ENCODE peak calls at places on chromosomes 7 and 10, in seven cellular contexts. One of them, this sample, is unnamed.

GRCh38 chr10:104076743-104077160 is 8.9 kb downstream of the COL17A1 start:
- DNase-seq in stromal cell of bone marrow: no peak
- DNase-seq in AG08396: no peak
- DNase-seq in nephron progenitor cell: no peak
- DNase-seq in ovary: no peak
- DNase-seq in SHP77: no peak
- DNase-seq in spleen: no peak
- DNase-seq in this sample: peak

GRCh38 chr10:52216852-52217251 is 97.2 kb upstream of the DKK1 start:
- DNase-seq in nephron progenitor cell: peak
- DNase-seq in stromal cell of bone marrow: peak
- DNase-seq in SHP77: peak
- DNase-seq in ovary: no peak
- DNase-seq in AG08396: no peak
- DNase-seq in spleen: no peak
- DNase-seq in this sample: no peak

GRCh38 chr10:117536359-117536861 is 6.1 kb upstream of the EMX2 start:
- DNase-seq in SHP77: no peak
- DNase-seq in ovary: no peak
- DNase-seq in AG08396: no peak
- DNase-seq in stromal cell of bone marrow: no peak
- DNase-seq in nephron progenitor cell: no peak
- DNase-seq in spleen: no peak
- DNase-seq in this sample: no peak

GRCh38 chr7:82729172-82730030 is 285.8 kb upstream of the CACNA2D1 start:
- DNase-seq in AG08396: peak
- DNase-seq in ovary: no peak
- DNase-seq in nephron progenitor cell: peak
- DNase-seq in SHP77: peak
- DNase-seq in spleen: no peak
- DNase-seq in stromal cell of bone marrow: no peak
- DNase-seq in this sample: peak

GRCh38 chr10:14583252-14583651 is 191.4 kb downstream of the FAM107B start:
- DNase-seq in nephron progenitor cell: no peak
- DNase-seq in ovary: no peak
- DNase-seq in SHP77: no peak
- DNase-seq in AG08396: no peak
- DNase-seq in spleen: peak
- DNase-seq in stromal cell of bone marrow: no peak
- DNase-seq in this sample: no peak

GRCh38 chr7:147584771-147585193 is 1005.8 kb upstream of the C7orf33 start:
- DNase-seq in spleen: no peak
- DNase-seq in nephron progenitor cell: no peak
- DNase-seq in AG08396: no peak
- DNase-seq in stromal cell of bone marrow: no peak
- DNase-seq in ovary: no peak
- DNase-seq in SHP77: no peak
- DNase-seq in this sample: no peak

GRCh38 chr10:127467793-127468192 is 81.3 kb upstream of the NPS start:
- DNase-seq in SHP77: no peak
- DNase-seq in stromal cell of bone marrow: no peak
- DNase-seq in nephron progenitor cell: no peak
- DNase-seq in spleen: no peak
- DNase-seq in ovary: no peak
- DNase-seq in AG08396: no peak
- DNase-seq in this sample: no peak

GRCh38 chr10:115046686-115047244 is 46.4 kb upstream of the ATRNL1 start:
- DNase-seq in spleen: no peak
- DNase-seq in stromal cell of bone marrow: no peak
- DNase-seq in SHP77: no peak
- DNase-seq in nephron progenitor cell: no peak
- DNase-seq in AG08396: no peak
- DNase-seq in ovary: no peak
- DNase-seq in this sample: no peak

GRCh38 chr10:110547139-110547761 is 20.2 kb upstream of the SMC3 start:
- DNase-seq in AG08396: peak
- DNase-seq in stromal cell of bone marrow: no peak
- DNase-seq in ovary: no peak
- DNase-seq in spleen: no peak
- DNase-seq in nephron progenitor cell: no peak
- DNase-seq in SHP77: peak
- DNase-seq in this sample: peak

GRCh38 chr7:140084142-140084655 is 21.4 kb upstream of the PARP12 start:
- DNase-seq in AG08396: no peak
- DNase-seq in nephron progenitor cell: no peak
- DNase-seq in ovary: no peak
- DNase-seq in spleen: no peak
- DNase-seq in stromal cell of bone marrow: no peak
- DNase-seq in SHP77: no peak
- DNase-seq in this sample: no peak

GRCh38 chr10:80289451-80290287 is at the start of gene MAT1A:
- DNase-seq in stromal cell of bone marrow: no peak
- DNase-seq in nephron progenitor cell: no peak
- DNase-seq in SHP77: no peak
- DNase-seq in spleen: no peak
- DNase-seq in AG08396: no peak
- DNase-seq in ovary: no peak
- DNase-seq in this sample: peak

GRCh38 chr10:52185256-52185655 is 128.8 kb upstream of the DKK1 start:
- DNase-seq in SHP77: no peak
- DNase-seq in nephron progenitor cell: no peak
- DNase-seq in AG08396: no peak
- DNase-seq in ovary: no peak
- DNase-seq in stromal cell of bone marrow: no peak
- DNase-seq in spleen: no peak
- DNase-seq in this sample: no peak

GRCh38 chr10:74969093-74969492 is 142.4 kb upstream of the SAMD8 start:
- DNase-seq in AG08396: no peak
- DNase-seq in SHP77: no peak
- DNase-seq in ovary: no peak
- DNase-seq in nephron progenitor cell: no peak
- DNase-seq in stromal cell of bone marrow: no peak
- DNase-seq in spleen: no peak
- DNase-seq in this sample: no peak

GRCh38 chr7:4830176-4830575 is 31.7 kb downstream of the PAPOLB start:
- DNase-seq in AG08396: peak
- DNase-seq in spleen: no peak
- DNase-seq in ovary: no peak
- DNase-seq in SHP77: peak
- DNase-seq in nephron progenitor cell: peak
- DNase-seq in stromal cell of bone marrow: no peak
- DNase-seq in this sample: peak

GRCh38 chr7:117766915-117767314 is 106.3 kb downstream of the CTTNBP2 start:
- DNase-seq in ovary: no peak
- DNase-seq in AG08396: no peak
- DNase-seq in stromal cell of bone marrow: no peak
- DNase-seq in SHP77: no peak
- DNase-seq in nephron progenitor cell: no peak
- DNase-seq in spleen: no peak
- DNase-seq in this sample: peak

GRCh38 chr7:30453859-30454258 is 24.7 kb downstream of the NOD1 start:
- DNase-seq in spleen: no peak
- DNase-seq in stromal cell of bone marrow: no peak
- DNase-seq in nephron progenitor cell: no peak
- DNase-seq in ovary: no peak
- DNase-seq in AG08396: no peak
- DNase-seq in SHP77: no peak
- DNase-seq in this sample: no peak

GRCh38 chr7:20561908-20562307 is 53.6 kb upstream of the ABCB5 start:
- DNase-seq in nephron progenitor cell: no peak
- DNase-seq in stromal cell of bone marrow: no peak
- DNase-seq in SHP77: no peak
- DNase-seq in spleen: no peak
- DNase-seq in AG08396: no peak
- DNase-seq in ovary: no peak
- DNase-seq in this sample: no peak

GRCh38 chr10:5666324-5667220 is at the start of gene ASB13:
- DNase-seq in ovary: peak
- DNase-seq in spleen: peak
- DNase-seq in AG08396: peak
- DNase-seq in SHP77: peak
- DNase-seq in nephron progenitor cell: peak
- DNase-seq in stromal cell of bone marrow: no peak
- DNase-seq in this sample: peak

GRCh38 chr7:139946539-139946938 is 116.2 kb downstream of the PARP12 start:
- DNase-seq in SHP77: no peak
- DNase-seq in spleen: no peak
- DNase-seq in ovary: no peak
- DNase-seq in nephron progenitor cell: no peak
- DNase-seq in AG08396: no peak
- DNase-seq in stromal cell of bone marrow: no peak
- DNase-seq in this sample: no peak

GRCh38 chr7:134174797-134175261 is 47.7 kb downstream of the LRGUK start:
- DNase-seq in spleen: no peak
- DNase-seq in nephron progenitor cell: no peak
- DNase-seq in SHP77: no peak
- DNase-seq in stromal cell of bone marrow: peak
- DNase-seq in ovary: no peak
- DNase-seq in AG08396: peak
- DNase-seq in this sample: no peak

GRCh38 chr10:79139124-79139835 is 70.5 kb downstream of the ZMIZ1 start:
- DNase-seq in stromal cell of bone marrow: peak
- DNase-seq in AG08396: peak
- DNase-seq in nephron progenitor cell: no peak
- DNase-seq in spleen: no peak
- DNase-seq in ovary: peak
- DNase-seq in SHP77: no peak
- DNase-seq in this sample: no peak

GRCh38 chr7:44477063-44477830 is 13.2 kb downstream of the NUDCD3 start:
- DNase-seq in nephron progenitor cell: peak
- DNase-seq in ovary: peak
- DNase-seq in AG08396: peak
- DNase-seq in spleen: no peak
- DNase-seq in stromal cell of bone marrow: peak
- DNase-seq in SHP77: peak
- DNase-seq in this sample: peak

GRCh38 chr10:18221882-18222281 is 81.7 kb downstream of the CACNB2 start:
- DNase-seq in AG08396: no peak
- DNase-seq in SHP77: no peak
- DNase-seq in ovary: no peak
- DNase-seq in nephron progenitor cell: no peak
- DNase-seq in spleen: no peak
- DNase-seq in stromal cell of bone marrow: no peak
- DNase-seq in this sample: no peak

GRCh38 chr7:44461387-44461786 is 29.1 kb downstream of the NUDCD3 start:
- DNase-seq in SHP77: no peak
- DNase-seq in stromal cell of bone marrow: no peak
- DNase-seq in spleen: no peak
- DNase-seq in AG08396: peak
- DNase-seq in ovary: no peak
- DNase-seq in nephron progenitor cell: no peak
- DNase-seq in this sample: no peak

GRCh38 chr10:63573068-63573697 is 52.0 kb downstream of the REEP3 start:
- DNase-seq in spleen: no peak
- DNase-seq in stromal cell of bone marrow: no peak
- DNase-seq in AG08396: peak
- DNase-seq in nephron progenitor cell: no peak
- DNase-seq in ovary: no peak
- DNase-seq in SHP77: peak
- DNase-seq in this sample: no peak

GRCh38 chr10:77504870-77505257 is 132.7 kb downstream of the KCNMA1 start:
- DNase-seq in stromal cell of bone marrow: no peak
- DNase-seq in AG08396: no peak
- DNase-seq in SHP77: no peak
- DNase-seq in ovary: no peak
- DNase-seq in spleen: no peak
- DNase-seq in nephron progenitor cell: no peak
- DNase-seq in this sample: no peak

GRCh38 chr7:140230517-140230861 is 53.7 kb upstream of the KDM7A start:
- DNase-seq in SHP77: no peak
- DNase-seq in AG08396: no peak
- DNase-seq in stromal cell of bone marrow: no peak
- DNase-seq in spleen: peak
- DNase-seq in ovary: no peak
- DNase-seq in nephron progenitor cell: peak
- DNase-seq in this sample: peak

GRCh38 chr7:8566016-8566415 is 132.6 kb downstream of the NXPH1 start:
- DNase-seq in AG08396: no peak
- DNase-seq in nephron progenitor cell: no peak
- DNase-seq in ovary: no peak
- DNase-seq in spleen: no peak
- DNase-seq in stromal cell of bone marrow: no peak
- DNase-seq in SHP77: no peak
- DNase-seq in this sample: no peak

GRCh38 chr10:61623101-61623500 is 39.6 kb upstream of the CABCOCO1 start:
- DNase-seq in AG08396: no peak
- DNase-seq in spleen: no peak
- DNase-seq in SHP77: no peak
- DNase-seq in nephron progenitor cell: no peak
- DNase-seq in stromal cell of bone marrow: no peak
- DNase-seq in ovary: no peak
- DNase-seq in this sample: no peak

GRCh38 chr10:22606164-22606614 is 108.2 kb downstream of the PIP4K2A start:
- DNase-seq in nephron progenitor cell: no peak
- DNase-seq in stromal cell of bone marrow: no peak
- DNase-seq in AG08396: no peak
- DNase-seq in SHP77: peak
- DNase-seq in ovary: no peak
- DNase-seq in spleen: peak
- DNase-seq in this sample: no peak

GRCh38 chr10:50999163-50999562 is 75.1 kb upstream of the PRKG1 start:
- DNase-seq in AG08396: no peak
- DNase-seq in nephron progenitor cell: no peak
- DNase-seq in SHP77: no peak
- DNase-seq in ovary: no peak
- DNase-seq in stromal cell of bone marrow: no peak
- DNase-seq in spleen: no peak
- DNase-seq in this sample: no peak

GRCh38 chr7:90952649-90952991 is 311.6 kb upstream of the FZD1 start:
- DNase-seq in nephron progenitor cell: no peak
- DNase-seq in ovary: no peak
- DNase-seq in SHP77: no peak
- DNase-seq in spleen: no peak
- DNase-seq in AG08396: no peak
- DNase-seq in stromal cell of bone marrow: no peak
- DNase-seq in this sample: peak

GRCh38 chr10:46523119-46523880 is 33.2 kb downstream of the GPRIN2 start:
- DNase-seq in spleen: peak
- DNase-seq in ovary: no peak
- DNase-seq in nephron progenitor cell: peak
- DNase-seq in SHP77: no peak
- DNase-seq in stromal cell of bone marrow: no peak
- DNase-seq in AG08396: no peak
- DNase-seq in this sample: no peak

GRCh38 chr10:79105164-79105739 is 36.5 kb downstream of the ZMIZ1 start:
- DNase-seq in SHP77: peak
- DNase-seq in stromal cell of bone marrow: no peak
- DNase-seq in spleen: no peak
- DNase-seq in AG08396: no peak
- DNase-seq in nephron progenitor cell: no peak
- DNase-seq in ovary: no peak
- DNase-seq in this sample: no peak